ENCODE peak calls at places on chromosome 22, in nine cellular contexts. M is transverse colon, C is H1, U is ovary, O is HepG2, X is stomach, B is GM12878, P is A549, L is upper lobe of left lung. E is an unnamed sample.

GRCh38 chr22:37273126-37273845 is 9.0 kb upstream of the CYTH4 start:
- DNase-seq in M (no peak), C (no peak), U (no peak), O (no peak), X (no peak), B (no peak), P (no peak), L (no peak), E (no peak)

GRCh38 chr22:42742940-42743339 is 22.3 kb upstream of the A4GALT start:
- DNase-seq in M (no peak), C (peak; percentile 72), U (no peak), O (no peak), X (no peak), B (no peak), P (no peak), L (peak; percentile 43), E (no peak)

GRCh38 chr22:30247561-30247960 is 1.0 kb upstream of the LIF start:
- DNase-seq in M (no peak), C (no peak), U (no peak), O (no peak), X (no peak), B (no peak), P (no peak), L (no peak), E (no peak)

GRCh38 chr22:25366408-25366807 is 147.0 kb downstream of the CRYBB2 start:
- DNase-seq in M (no peak), C (no peak), U (no peak), O (no peak), X (no peak), B (no peak), P (no peak), L (no peak), E (no peak)

GRCh38 chr22:28075260-28075981 is 156.4 kb upstream of the PITPNB start:
- DNase-seq in M (peak; percentile 8), C (no peak), U (peak; percentile 39), O (peak; percentile 18), X (peak; percentile 62), B (no peak), P (peak; percentile 38), L (no peak), E (no peak)

GRCh38 chr22:22195265-22196017 is 49.1 kb upstream of the VPREB1 start:
- DNase-seq in M (peak; percentile 87), C (peak; percentile 95), U (peak; percentile 31), O (peak; percentile 83), X (peak; percentile 83), B (peak; percentile 91), P (peak; percentile 75), L (no peak), E (no peak)

GRCh38 chr22:27239520-27239919 is 562.0 kb downstream of the MN1 start:
- DNase-seq in M (no peak), C (no peak), U (peak; percentile 46), O (no peak), X (no peak), B (no peak), P (no peak), L (no peak), E (no peak)

GRCh38 chr22:38284042-38284402 is 11.2 kb upstream of the TMEM184B start:
- DNase-seq in M (no peak), C (no peak), U (no peak), O (peak; percentile 65), X (no peak), B (no peak), P (no peak), L (no peak), E (no peak)

GRCh38 chr22:42231929-42232328 is 38.5 kb downstream of the TCF20 start:
- DNase-seq in M (no peak), C (no peak), U (no peak), O (no peak), X (no peak), B (no peak), P (no peak), L (no peak), E (no peak)

GRCh38 chr22:23744001-23744400 is 6.9 kb downstream of the ZNF70 start:
- DNase-seq in M (no peak), C (no peak), U (no peak), O (no peak), X (no peak), B (no peak), P (no peak), L (no peak), E (no peak)

GRCh38 chr22:19641254-19641982 is 72.9 kb upstream of the SEPTIN5 start:
- DNase-seq in M (no peak), C (peak; percentile 91), U (no peak), O (no peak), X (no peak), B (no peak), P (peak; percentile 64), L (no peak), E (peak; percentile 75)

GRCh38 chr22:49712195-49712791 is 115.4 kb downstream of the BRD1 start:
- DNase-seq in M (no peak), C (peak; percentile 84), U (no peak), O (no peak), X (no peak), B (no peak), P (no peak), L (peak; percentile 76), E (no peak)

DNA sequence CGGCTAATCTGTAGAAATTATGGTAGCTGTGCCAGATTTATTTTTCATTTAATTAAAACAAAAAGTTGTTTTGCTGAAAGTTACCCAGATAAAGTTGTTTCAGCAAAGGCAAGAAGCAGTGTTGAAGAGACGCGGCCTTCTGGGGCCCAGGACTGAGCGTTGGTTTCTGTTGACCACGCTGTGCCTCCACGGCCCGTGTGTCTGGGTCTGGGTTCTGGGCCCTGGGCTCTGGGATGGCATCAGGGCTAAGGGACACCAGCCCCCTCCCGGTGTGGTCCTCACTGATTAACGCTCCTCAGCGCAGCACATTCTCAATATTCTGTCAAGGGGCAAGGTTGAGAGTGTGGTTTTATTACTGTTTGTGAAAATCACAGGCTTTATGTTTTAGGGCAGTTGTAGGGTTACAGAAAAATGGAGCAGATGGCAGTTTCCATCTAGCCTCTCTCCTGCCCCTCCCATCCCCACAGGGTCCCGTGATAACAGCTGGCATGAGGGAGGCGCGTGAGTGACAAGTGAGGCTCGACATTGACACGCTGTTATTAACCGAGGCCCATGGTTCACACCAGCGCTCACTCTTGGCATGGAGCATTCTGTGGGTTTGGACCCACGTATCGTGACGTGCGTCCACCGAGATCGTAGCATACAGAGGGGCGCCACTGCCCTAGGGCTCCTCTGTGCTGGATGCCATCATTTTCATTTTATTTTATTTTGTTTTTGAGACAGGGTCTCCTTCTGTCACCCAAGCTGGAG is 1231.4 kb downstream of the BRD1 start:
- DNase-seq in M (no peak), C (no peak), U (no peak), O (no peak), X (no peak), B (no peak), P (no peak), L (no peak), E (no peak)
- H3K9me3 ChIP-seq in M (no peaks in the 10 kb centered on the region), C (peaks cover 3% of the 10 kb centered on the region), U (no peaks in the 10 kb centered on the region), O (peaks cover 9% of the 10 kb centered on the region), X (peaks cover 13% of the 10 kb centered on the region), B (no peaks in the 10 kb centered on the region), P (no peaks in the 10 kb centered on the region), L (no peaks in the 10 kb centered on the region), E (no peaks in the 10 kb centered on the region)

GRCh38 chr22:31739795-31740201 is 10.1 kb downstream of the PRR14L start:
- DNase-seq in M (no peak), C (no peak), U (peak; percentile 45), O (no peak), X (no peak), B (no peak), P (no peak), L (no peak), E (no peak)
- TF ChIP-seq EP300 in M (no peak), C (no peak), U (no peak), O (no peak), X (no peak), B (no peak), P (no peak), L (no peak), E (no peak)

DNA sequence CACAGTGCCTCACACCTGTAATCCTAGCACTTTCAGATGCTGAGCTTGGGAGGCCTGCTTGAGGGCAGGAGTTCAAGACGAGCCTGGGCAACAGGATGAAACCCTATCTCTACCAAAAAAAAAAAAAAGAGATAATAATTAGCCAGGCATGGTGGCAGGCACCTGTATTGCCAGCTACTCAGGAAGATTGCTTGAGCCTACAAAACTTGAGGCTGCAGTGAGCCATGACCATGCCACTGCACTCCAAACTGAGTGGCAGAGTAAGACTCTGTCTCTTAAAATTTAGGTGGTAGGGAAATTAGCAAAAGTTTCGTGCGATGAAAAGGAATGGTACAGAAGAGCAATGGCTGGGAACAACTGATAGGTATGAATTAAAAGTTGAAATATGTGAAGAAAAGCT is 18.0 kb downstream of the ST13 start:
- DNase-seq in M (no peak), C (no peak), U (no peak), O (no peak), X (no peak), B (no peak), P (no peak), L (no peak), E (no peak)
- H3K27ac ChIP-seq in M (no peak overlapping the region), C (no peak overlapping the region), U (no peak overlapping the region), O (no peak overlapping the region), X (no peak overlapping the region), B (no peak overlapping the region), P (no peak overlapping the region), L (no peak overlapping the region), E (no peak overlapping the region)

DNA sequence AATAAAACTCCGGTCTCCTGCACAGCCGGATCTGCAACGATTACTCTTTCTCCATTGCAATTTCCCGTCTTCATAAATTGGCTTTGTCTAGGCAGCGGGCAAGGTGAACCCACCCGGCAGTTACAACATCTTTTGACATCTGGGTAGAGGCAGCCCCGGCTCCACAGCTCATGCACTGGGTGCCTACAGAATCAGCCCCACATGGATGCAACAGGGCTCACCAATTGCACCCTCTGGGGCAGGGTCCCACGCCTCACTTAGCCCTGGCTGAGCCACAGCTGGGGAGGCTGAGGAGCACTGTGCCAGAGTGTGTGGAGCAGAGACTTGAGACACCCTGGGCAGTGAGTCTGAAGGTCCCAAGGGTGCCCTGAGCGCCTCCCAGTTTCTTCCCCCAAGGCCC is 710.2 kb downstream of the TBC1D22A start:
- DNase-seq in M (no peak), C (no peak), U (no peak), O (no peak), X (no peak), B (no peak), P (no peak), L (no peak), E (no peak)
- H3K9me3 ChIP-seq in M (no peaks in the 10 kb centered on the region), C (peaks cover 87% of the 10 kb centered on the region), U (no peaks in the 10 kb centered on the region), O (no peaks in the 10 kb centered on the region), X (no peaks in the 10 kb centered on the region), B (no peaks in the 10 kb centered on the region), P (no peaks in the 10 kb centered on the region), L (no peaks in the 10 kb centered on the region), E (no peaks in the 10 kb centered on the region)